ENCODE peak calls at places on chromosomes 16 and 17, in four cellular contexts. R, Z, Y and B are unnamed samples. For H3K36me3, the result is how much of the 10 kb centered on the place peaks cover.

GRCh38 chr16:4285167-4285566 is 12.3 kb upstream of the TFAP4 start:
- DNase-seq in Y (no peak), Z (no peak), R (no peak), B (no peak)

GRCh38 chr17:43545383-43545632 is 832 bp downstream of the ETV4 start:
- DNase-seq in R (peak), Y (peak), Z (no peak), B (no peak)

GRCh38 chr17:8147141-8147804 is 4.9 kb downstream of the PER1 start:
- DNase-seq in Z (no peak), R (no peak), Y (no peak), B (no peak)

GRCh38 chr17:69435986-69436696 is 21.6 kb downstream of the MAP2K6 start:
- DNase-seq in Y (no peak), R (no peak), Z (no peak), B (no peak)

GRCh38 chr16:79316004-79316458 is 284.5 kb downstream of the MAF start:
- DNase-seq in Y (no peak), R (no peak), Z (no peak), B (no peak)

GRCh38 chr16:64627781-64628180 is 494.1 kb downstream of the CDH11 start:
- DNase-seq in Y (peak), R (no peak), Z (no peak), B (no peak)

GRCh38 chr16:82061861-82062525 is 26.9 kb downstream of the HSD17B2 start:
- DNase-seq in R (no peak), Z (no peak), Y (no peak), B (no peak)

GRCh38 chr17:18964018-18964351 is 12.0 kb downstream of the SLC5A10 start:
- DNase-seq in Z (no peak), R (no peak), Y (peak), B (no peak)

GRCh38 chr16:23466162-23466885 is 13.3 kb upstream of the COG7 start:
- DNase-seq in Y (peak), Z (no peak), R (no peak), B (no peak)

GRCh38 chr16:1300664-1301476 is 8.6 kb upstream of the UBE2I start:
- DNase-seq in Z (no peak), Y (peak), R (peak), B (no peak)

GRCh38 chr17:80104956-80105375 is 3.6 kb downstream of the GAA start:
- DNase-seq in Z (no peak), R (no peak), Y (peak), B (no peak)

GRCh38 chr17:78128616-78129384 is at the start of gene TMC6:
- DNase-seq in Y (peak), Z (no peak), R (peak), B (no peak)

GRCh38 chr16:79114759-79115158 is 485.8 kb downstream of the MAF start:
- DNase-seq in Y (no peak), Z (no peak), R (no peak), B (no peak)

GRCh38 chr17:21039839-21040575 is 2.8 kb downstream of the USP22 start:
- DNase-seq in Z (no peak), Y (no peak), R (peak), B (no peak)

GRCh38 chr17:39852239-39852638 is 11.9 kb downstream of the IKZF3 start:
- DNase-seq in Z (no peak), R (no peak), Y (no peak), B (no peak)

GRCh38 chr16:56246051-56246817 is 54.9 kb downstream of the GNAO1 start:
- DNase-seq in R (no peak), Z (no peak), Y (no peak), B (no peak)

GRCh38 chr17:18004901-18005305 is 32.2 kb downstream of the DRC3 start:
- DNase-seq in R (no peak), Z (no peak), Y (no peak), B (no peak)

GRCh38 chr17:16919663-16920627 is 52.0 kb downstream of the TNFRSF13B start:
- DNase-seq in Y (peak), R (no peak), Z (no peak), B (no peak)

DNA sequence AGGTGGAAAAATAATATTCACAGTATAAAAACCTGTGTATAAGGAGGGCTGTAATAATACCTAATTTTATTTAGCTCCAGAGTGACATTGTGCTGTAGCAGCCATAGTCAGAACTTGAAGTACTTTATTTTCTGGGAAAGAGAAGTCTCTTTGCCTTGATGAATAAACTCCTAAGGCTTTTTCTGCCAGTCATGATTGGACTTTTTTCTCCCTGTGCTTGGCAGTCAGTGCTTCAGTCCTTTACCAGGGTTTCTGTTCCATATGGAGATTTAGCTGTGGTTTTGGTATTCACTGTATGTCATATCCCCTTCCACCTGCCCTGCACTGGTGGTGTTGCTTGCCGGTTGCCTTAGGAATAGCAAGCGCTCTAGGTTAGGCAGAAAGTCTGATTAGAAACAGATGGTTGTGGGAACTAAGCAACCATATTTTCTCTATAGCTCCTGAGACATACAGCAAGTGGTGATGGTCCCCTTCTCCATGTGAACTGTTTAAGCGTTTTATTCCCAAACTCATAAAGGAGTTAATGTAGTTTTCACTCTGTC is 24.7 kb downstream of the DDX42 start:
- DNase-seq in Z (no peak), R (no peak), Y (no peak), B (no peak)
- H3K36me3 ChIP-seq in Z (half or more), R (half or more), Y (under half), B (half or more)

DNA sequence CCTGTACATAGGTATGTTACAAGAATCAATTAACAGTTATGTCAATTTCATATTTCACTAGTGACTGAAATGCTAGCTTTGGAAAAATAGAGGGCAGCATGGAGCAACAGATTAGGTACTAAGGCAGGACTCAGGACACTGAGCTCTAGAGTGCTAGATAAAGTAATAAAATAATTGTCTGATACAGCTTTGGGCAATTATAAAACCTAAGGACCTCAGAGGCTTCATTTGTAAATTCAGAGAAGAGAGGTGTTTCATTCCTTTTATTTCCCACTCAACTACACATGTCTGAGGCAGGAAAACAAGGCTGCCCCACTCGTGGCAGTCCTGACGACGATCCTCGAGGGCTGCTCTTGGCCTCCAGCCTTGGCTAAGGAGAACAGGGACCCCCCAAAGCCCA is 81.5 kb downstream of the CA4 start:
- DNase-seq in Y (no peak), R (no peak), Z (no peak), B (no peak)
- H3K4me3 ChIP-seq in Y (no peak), R (no peak), Z (no peak), B (no peak)

GRCh38 chr16:57462978-57463362 is 491 bp downstream of the POLR2C start:
- DNase-seq in R (no peak), Z (no peak), Y (no peak), B (no peak)
- H3K36me3 ChIP-seq in R (under half), Z (under half), Y (under half), B (under half)

DNA sequence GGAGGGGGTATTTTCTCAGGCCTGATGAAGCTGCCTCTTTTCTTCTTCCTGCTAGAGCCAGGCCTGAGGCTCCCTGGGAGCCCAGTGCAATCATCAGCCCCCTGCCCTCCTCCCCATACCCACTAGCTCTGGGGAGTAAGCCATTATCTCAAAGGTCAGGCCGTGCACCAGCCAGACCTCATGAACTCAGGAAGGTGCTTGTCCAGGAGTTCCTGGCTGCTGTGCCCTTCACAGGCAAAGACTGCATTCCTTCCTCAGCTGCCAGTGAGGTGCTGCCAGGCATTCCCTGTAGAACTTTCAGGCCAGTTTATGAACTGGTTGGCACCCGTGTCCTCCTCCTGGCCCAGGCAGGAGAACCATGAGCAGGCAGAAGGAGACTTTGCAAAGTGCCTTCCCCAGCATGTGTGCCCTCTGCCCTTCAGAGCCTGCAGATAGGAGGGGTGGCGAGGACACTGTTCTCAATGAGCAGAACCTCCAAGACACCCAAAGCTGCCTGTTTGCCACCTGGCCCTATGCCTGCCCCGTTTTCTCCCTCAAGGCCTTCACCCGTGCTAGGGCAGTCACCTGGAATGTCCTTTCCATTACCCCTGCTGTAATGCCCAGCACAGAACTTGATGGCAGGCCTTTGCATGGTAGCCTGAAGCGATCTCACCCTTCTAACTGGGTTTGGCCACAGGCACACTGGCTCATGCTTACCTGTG is 7.7 kb downstream of the TBX2 start:
- DNase-seq in R (no peak), Y (peak), Z (no peak), B (no peak)
- H3K4me3 ChIP-seq in R (no peak), Y (no peak), Z (no peak), B (no peak)

DNA sequence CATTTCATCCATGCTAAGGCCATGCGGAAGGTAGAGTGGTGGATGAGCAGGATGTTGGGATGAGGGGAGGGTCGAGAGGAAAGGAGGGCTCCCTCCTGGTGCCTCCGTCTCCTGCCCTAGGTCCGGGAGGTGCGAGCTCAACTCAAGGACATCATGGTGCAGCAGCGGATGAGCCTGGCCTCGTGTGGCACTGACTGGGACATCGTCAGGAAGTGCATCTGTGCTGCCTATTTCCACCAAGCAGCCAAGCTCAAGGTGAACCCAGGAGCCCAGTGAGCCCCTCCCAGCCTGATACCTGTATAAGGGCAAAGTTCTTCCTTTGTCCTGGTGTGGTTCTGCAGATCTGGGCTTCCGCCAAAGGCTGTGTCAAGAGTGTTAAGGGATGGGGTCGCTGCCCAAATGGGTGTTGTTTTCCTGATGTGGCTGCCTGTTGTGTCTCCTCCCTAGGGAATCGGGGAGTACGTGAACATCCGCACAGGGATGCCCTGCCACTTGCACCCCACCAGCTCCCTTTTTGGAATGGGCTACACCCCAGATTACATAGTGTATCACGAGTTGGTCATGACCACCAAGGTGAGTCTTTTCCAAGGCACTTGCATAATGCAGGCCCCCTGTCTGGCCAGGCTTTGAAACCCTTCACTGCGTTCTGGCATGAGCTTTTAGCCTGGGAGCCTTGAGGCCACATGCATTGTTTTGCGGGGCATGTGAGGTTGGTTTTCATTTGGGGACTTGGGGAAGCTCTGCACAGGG is 14.9 kb downstream of the DHX38 start:
- DNase-seq in Y (no peak), R (no peak), Z (no peak), B (no peak)
- H3K36me3 ChIP-seq in Y (under half), R (half or more), Z (half or more), B (half or more)

GRCh38 chr16:15897386-15897785 is 9.0 kb upstream of the CEP20 start:
- DNase-seq in Z (no peak), Y (no peak), R (no peak), B (no peak)
- H3K4me3 ChIP-seq in Z (no peak), Y (no peak), R (no peak), B (no peak)

DNA sequence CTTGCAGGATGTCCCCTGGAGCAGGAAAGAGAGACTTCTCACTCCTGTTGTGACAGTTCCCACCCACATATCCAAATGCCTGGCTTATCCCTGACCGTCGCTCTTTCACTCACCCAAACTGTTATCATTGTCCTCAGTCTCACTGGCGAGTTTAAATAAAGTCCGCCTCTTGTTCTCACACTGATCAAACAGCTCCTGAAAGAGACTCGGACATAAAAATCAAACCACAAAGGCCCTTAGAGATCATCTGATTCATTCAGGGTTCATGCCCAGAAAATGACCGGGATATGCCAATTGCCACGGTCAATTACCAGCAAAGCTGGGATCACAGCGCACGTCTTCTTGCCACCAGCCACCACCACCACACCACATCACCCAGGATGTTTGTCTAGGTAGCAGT is 19.9 kb downstream of the GGA3 start:
- DNase-seq in R (no peak), Y (no peak), Z (no peak), B (no peak)
- H3K36me3 ChIP-seq in R (half or more), Y (under half), Z (half or more), B (half or more)

DNA sequence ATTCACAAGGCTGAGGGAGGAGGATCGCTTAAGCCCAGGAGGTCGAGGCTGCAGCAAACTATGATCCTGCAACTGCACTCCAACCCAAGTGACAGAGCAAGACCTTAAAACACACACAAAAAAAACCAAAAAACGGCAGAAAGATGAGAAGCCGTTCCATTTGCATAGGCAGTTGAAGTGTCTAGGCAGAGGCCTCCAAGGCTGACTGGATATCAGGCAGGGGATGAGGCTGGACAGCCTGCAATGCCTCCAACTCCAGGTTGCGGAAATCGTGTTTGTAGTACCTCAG is 2.0 kb upstream of the FBXL19 start:
- DNase-seq in R (no peak), Y (no peak), Z (no peak), B (no peak)
- H3K4me3 ChIP-seq in R (peak), Y (no peak), Z (peak), B (peak)

DNA sequence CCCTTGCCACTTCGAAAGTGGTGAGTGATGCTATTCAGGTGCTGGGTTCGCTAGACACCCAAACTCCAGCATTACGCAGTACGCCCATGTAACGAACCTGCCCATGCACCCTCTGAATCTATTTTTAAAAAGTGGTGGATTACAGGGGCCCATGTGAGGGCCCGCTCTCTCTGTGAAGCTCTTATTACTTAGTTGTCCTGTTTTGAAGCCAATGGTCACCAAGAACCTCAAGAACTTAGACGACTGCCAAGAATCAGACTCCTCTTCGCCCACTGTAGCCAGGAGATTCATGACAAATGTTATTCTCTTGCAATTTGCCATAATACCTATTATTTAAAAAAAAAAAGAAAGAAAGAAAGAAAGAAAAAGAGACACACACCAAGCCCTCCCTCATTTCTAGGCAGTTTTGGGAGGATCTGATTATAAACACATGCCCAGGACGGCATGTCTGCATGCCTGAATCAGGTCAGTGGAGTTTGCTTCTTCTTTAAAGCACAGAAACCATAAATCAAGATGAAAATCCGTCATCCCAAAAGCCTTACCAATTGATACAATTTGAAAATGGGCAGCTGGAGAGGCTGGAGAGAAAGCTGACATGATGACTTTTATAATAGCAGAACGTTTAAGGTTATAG is 108.6 kb downstream of the IRX3 start:
- DNase-seq in Y (no peak), Z (no peak), R (no peak), B (no peak)
- H3K36me3 ChIP-seq in Y (under half), Z (under half), R (under half), B (under half)